ENCODE peak calls at places on chromosome 16, in four cellular contexts. W, X, I and O are unnamed samples.
A peak's percentile ranks its signal among the peaks of the same experiment; 100 is the strongest.

GRCh38 chr16:85331685-85332084 is 219.4 kb upstream of the CIBAR2 start:
- DNase-seq in W (no peak), X (no peak), I (no peak), O (no peak)

GRCh38 chr16:20901068-20901440 is 483 bp downstream of the LYRM1 start:
- DNase-seq in W (no peak), X (no peak), I (peak; percentile 43), O (no peak)

GRCh38 chr16:28182183-28182582 is 29.6 kb downstream of the XPO6 start:
- DNase-seq in W (no peak), X (no peak), I (peak; percentile 27), O (peak; percentile 45)

GRCh38 chr16:30605148-30605547 is 5.0 kb downstream of the ZNF689 start:
- DNase-seq in W (no peak), X (no peak), I (peak; percentile 1), O (no peak)

GRCh38 chr16:12323007-12323699 is 346.6 kb downstream of the SNX29 start:
- DNase-seq in W (no peak), X (no peak), I (no peak), O (no peak)

GRCh38 chr16:85986931-85987749 is 88.2 kb downstream of the IRF8 start:
- DNase-seq in W (peak; percentile 29), X (no peak), I (peak; percentile 45), O (peak; percentile 23)

GRCh38 chr16:69114976-69115355 is 9.5 kb downstream of the HAS3 start:
- DNase-seq in W (no peak), X (no peak), I (no peak), O (no peak)

GRCh38 chr16:24070851-24071250 is 185.3 kb upstream of the CACNG3 start:
- DNase-seq in W (peak; percentile 47), X (peak; percentile 75), I (peak; percentile 65), O (no peak)

GRCh38 chr16:49622421-49623402 is 233.2 kb downstream of the ZNF423 start:
- DNase-seq in W (no peak), X (no peak), I (no peak), O (no peak)

GRCh38 chr16:12900599-12901203 is 697 bp upstream of the SHISA9 start:
- DNase-seq in W (no peak), X (no peak), I (no peak), O (no peak)

GRCh38 chr16:67247698-67248400 is 568 bp upstream of the FHOD1 start:
- DNase-seq in W (no peak), X (no peak), I (no peak), O (peak; percentile 35)

GRCh38 chr16:67249178-67249759 is 490 bp downstream of the SLC9A5 start:
- DNase-seq in W (no peak), X (no peak), I (no peak), O (peak; percentile 34)

GRCh38 chr16:67246945-67247697 is at the start of gene FHOD1:
- DNase-seq in W (peak; percentile 89), X (peak; percentile 84), I (peak; percentile 98), O (peak; percentile 96)

GRCh38 chr16:67248401-67249177 is at the start of gene SLC9A5:
- DNase-seq in W (no peak), X (no peak), I (peak; percentile 5), O (peak; percentile 41)

DNA sequence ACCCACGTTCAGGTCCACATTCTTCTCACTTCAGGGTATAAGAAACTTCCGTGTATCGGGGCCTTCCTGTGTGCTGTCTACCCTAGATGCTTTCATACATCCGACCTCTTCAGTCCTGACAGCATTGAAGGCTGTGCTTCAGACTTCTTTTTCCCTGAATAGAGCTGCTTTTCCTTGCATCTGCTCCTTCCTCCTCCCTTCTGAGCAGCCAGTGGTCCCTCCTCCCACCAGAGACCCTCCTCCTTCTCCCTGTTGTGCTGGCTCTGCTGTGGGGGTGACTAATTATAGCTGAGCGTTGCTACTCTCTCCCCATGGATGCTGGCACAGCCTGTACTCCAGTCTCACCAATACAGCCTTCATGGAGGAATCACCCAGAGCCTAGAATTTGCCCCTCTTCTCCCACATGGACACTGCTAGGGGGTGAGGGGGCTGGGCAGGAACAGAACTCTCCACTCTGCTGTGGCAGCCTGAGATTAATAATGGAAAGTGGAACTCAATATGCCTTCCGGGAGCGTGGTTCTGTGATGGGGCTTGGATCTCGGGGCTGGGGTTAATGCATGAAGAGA is 1.1 kb downstream of the SLC9A5 start:
- DNase-seq in W (no peak), X (no peak), I (no peak), O (peak; percentile 20)
- H3K4me3 ChIP-seq in W (no peak overlapping the region), X (peak overlapping the region; percentile 55), I (no peak overlapping the region), O (peak overlapping the region; percentile 87)

DNA sequence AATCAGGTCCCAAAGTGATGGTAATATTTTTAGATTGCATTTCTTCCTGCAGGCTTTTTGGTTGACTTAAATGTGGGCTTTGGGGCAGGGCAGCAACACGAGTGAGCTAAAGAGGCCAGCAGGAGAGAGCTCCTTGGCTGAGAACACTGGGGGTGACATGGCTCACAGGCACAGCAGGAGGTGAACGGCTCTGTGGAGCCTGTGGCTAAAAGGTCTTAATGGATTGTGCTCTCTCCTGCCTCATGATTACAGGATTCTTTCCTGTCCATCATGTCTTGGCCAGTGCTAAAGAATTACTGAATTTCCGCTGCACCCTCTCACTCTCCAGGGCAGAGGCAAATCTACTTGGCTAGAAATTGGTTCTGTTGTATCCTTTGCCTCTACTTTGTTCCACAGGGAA is 366.6 kb downstream of the HS3ST4 start:
- DNase-seq in W (no peak), X (no peak), I (no peak), O (no peak)
- H2BK12ac ChIP-seq in W (no peak overlapping the region), X (peak overlapping the region; percentile 32), I (no peak overlapping the region), O (no peak overlapping the region)

GRCh38 chr16:53449816-53450517 is 15.7 kb downstream of the RBL2 start:
- DNase-seq in W (no peak), X (no peak), I (no peak), O (no peak)
- H3K4me3 ChIP-seq in W (no peak overlapping the region), X (no peak overlapping the region), I (no peak overlapping the region), O (no peak overlapping the region)

DNA sequence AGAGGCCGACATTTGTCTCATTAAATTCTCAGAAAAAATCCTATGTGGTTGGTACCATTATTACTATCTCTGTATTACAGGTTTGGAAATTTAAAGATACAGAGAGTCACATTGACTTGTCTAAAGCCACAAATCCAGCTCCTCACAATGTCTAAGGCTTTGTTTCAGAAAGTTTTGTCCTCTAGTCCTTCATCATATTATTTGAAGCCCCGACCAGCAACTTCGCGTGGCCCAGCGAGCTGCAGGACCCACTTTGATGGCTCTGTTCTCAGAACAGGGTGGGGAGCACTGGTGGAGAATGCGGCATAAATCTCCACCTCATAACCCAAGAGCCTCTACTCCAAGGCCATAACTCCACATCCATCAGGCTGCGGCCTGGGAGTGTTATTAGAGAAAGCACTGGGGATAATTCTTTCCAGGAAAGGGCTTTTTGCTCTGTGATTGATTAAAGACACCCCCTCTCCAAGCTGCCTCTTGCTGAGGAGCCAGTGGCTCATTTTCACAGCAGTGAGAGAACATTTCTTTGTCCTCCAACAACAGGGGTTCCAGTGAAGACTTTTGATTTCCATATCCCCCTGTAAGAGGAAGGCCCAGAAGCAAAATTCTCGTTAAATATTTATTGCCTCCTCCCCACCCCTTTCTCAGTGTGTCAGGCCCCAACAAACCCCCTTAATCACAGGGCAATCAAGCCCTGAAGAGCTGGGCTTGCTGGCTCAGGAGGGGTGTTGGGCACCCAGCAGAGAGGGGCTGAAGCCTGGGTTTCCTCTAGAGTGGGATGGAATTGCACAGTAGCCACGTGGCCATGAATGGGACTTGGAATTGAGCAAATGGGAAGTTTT is 113.7 kb upstream of the CDH11 start:
- DNase-seq in W (no peak), X (no peak), I (no peak), O (no peak)
- H2BK12ac ChIP-seq in W (no peak overlapping the region), X (peak overlapping the region; percentile 41), I (no peak overlapping the region), O (no peak overlapping the region)

GRCh38 chr16:1779741-1780676 is 2.4 kb downstream of the SPSB3 start:
- DNase-seq in W (no peak), X (no peak), I (peak; percentile 90), O (no peak)
- H3K4me3 ChIP-seq in W (no peak overlapping the region), X (no peak overlapping the region), I (no peak overlapping the region), O (no peak overlapping the region)

GRCh38 chr16:57846078-57846697 is 43.9 kb upstream of the KIFC3 start:
- DNase-seq in W (no peak), X (peak; percentile 73), I (peak; percentile 91), O (no peak)
- H2BK12ac ChIP-seq in W (peak overlapping the region; percentile 58), X (peak overlapping the region; percentile 5), I (peak overlapping the region; percentile 19), O (no peak overlapping the region)

GRCh38 chr16:15493416-15494181 is 59.2 kb downstream of the BMERB1 start:
- DNase-seq in W (no peak), X (no peak), I (no peak), O (peak; percentile 81)

GRCh38 chr16:15495898-15496297 is 61.5 kb downstream of the BMERB1 start:
- DNase-seq in W (no peak), X (no peak), I (no peak), O (no peak)

GRCh38 chr16:15491430-15491829 is 57.0 kb downstream of the BMERB1 start:
- DNase-seq in W (no peak), X (no peak), I (no peak), O (no peak)

GRCh38 chr16:15492091-15492740 is 57.8 kb downstream of the BMERB1 start:
- DNase-seq in W (no peak), X (no peak), I (no peak), O (no peak)

GRCh38 chr16:15494231-15494630 is 59.8 kb downstream of the BMERB1 start:
- DNase-seq in W (no peak), X (no peak), I (no peak), O (peak; percentile 80)
- H3K4me3 ChIP-seq in W (no peak overlapping the region), X (no peak overlapping the region), I (no peak overlapping the region), O (no peak overlapping the region)